ENCODE peak calls at places on chromosomes 12 and 14, in five cellular contexts. One of them, this sample, is unnamed.

GRCh38 chr12:61282790-61283575 is 977.2 kb upstream of the USP15 start:
- DNase-seq in CD8-positive, alpha-beta T cell: no peak
- DNase-seq in HEK293T: no peak
- DNase-seq in cardiac septum: no peak
- DNase-seq in NCI-H2081: no peak
- DNase-seq in this sample: no peak

GRCh38 chr12:122688291-122688690 is 14.9 kb downstream of the HCAR2 start:
- DNase-seq in CD8-positive, alpha-beta T cell: no peak
- DNase-seq in HEK293T: no peak
- DNase-seq in cardiac septum: no peak
- DNase-seq in NCI-H2081: no peak
- DNase-seq in this sample: no peak

GRCh38 chr14:49366416-49366815 is 219.8 kb downstream of the RPS29 start:
- DNase-seq in CD8-positive, alpha-beta T cell: no peak
- DNase-seq in HEK293T: no peak
- DNase-seq in cardiac septum: no peak
- DNase-seq in NCI-H2081: no peak
- DNase-seq in this sample: no peak

GRCh38 chr12:56358836-56359532 is 923 bp downstream of the STAT2 start:
- DNase-seq in CD8-positive, alpha-beta T cell: no peak
- DNase-seq in HEK293T: no peak
- DNase-seq in cardiac septum: no peak
- DNase-seq in NCI-H2081: no peak
- DNase-seq in this sample: peak

GRCh38 chr12:51512438-51512837 is 78.6 kb upstream of the SCN8A start:
- DNase-seq in CD8-positive, alpha-beta T cell: no peak
- DNase-seq in HEK293T: no peak
- DNase-seq in cardiac septum: no peak
- DNase-seq in NCI-H2081: no peak
- DNase-seq in this sample: no peak

GRCh38 chr12:109196332-109196731 is 79.9 kb downstream of the ACACB start:
- DNase-seq in CD8-positive, alpha-beta T cell: no peak
- DNase-seq in HEK293T: no peak
- DNase-seq in cardiac septum: no peak
- DNase-seq in NCI-H2081: no peak
- DNase-seq in this sample: no peak

GRCh38 chr14:104723651-104724406 is at the start of gene ADSS1:
- DNase-seq in CD8-positive, alpha-beta T cell: peak
- DNase-seq in HEK293T: peak
- DNase-seq in cardiac septum: peak
- DNase-seq in NCI-H2081: no peak
- DNase-seq in this sample: peak

GRCh38 chr14:77265187-77265515 is 5.9 kb downstream of the NGB start:
- DNase-seq in CD8-positive, alpha-beta T cell: no peak
- DNase-seq in HEK293T: no peak
- DNase-seq in cardiac septum: no peak
- DNase-seq in NCI-H2081: no peak
- DNase-seq in this sample: no peak

GRCh38 chr14:96280104-96280503 is 24.1 kb downstream of the BDKRB1 start:
- DNase-seq in CD8-positive, alpha-beta T cell: no peak
- DNase-seq in HEK293T: no peak
- DNase-seq in cardiac septum: no peak
- DNase-seq in NCI-H2081: no peak
- DNase-seq in this sample: no peak

GRCh38 chr14:55297611-55298323 is 26.5 kb downstream of the FBXO34 start:
- DNase-seq in CD8-positive, alpha-beta T cell: no peak
- DNase-seq in HEK293T: no peak
- DNase-seq in cardiac septum: no peak
- DNase-seq in NCI-H2081: no peak
- DNase-seq in this sample: no peak

GRCh38 chr12:6943719-6944380 is at the start of the genes C12orf57 and RNU7-1:
- DNase-seq in CD8-positive, alpha-beta T cell: peak
- DNase-seq in HEK293T: peak
- DNase-seq in cardiac septum: no peak
- DNase-seq in NCI-H2081: peak
- DNase-seq in this sample: peak

GRCh38 chr12:84079621-84080020 is 833.0 kb downstream of the SLC6A15 start:
- DNase-seq in CD8-positive, alpha-beta T cell: no peak
- DNase-seq in HEK293T: no peak
- DNase-seq in cardiac septum: no peak
- DNase-seq in NCI-H2081: no peak
- DNase-seq in this sample: no peak

GRCh38 chr14:103633391-103633790 is 4.4 kb downstream of the KLC1 start:
- DNase-seq in CD8-positive, alpha-beta T cell: no peak
- DNase-seq in HEK293T: no peak
- DNase-seq in cardiac septum: no peak
- DNase-seq in NCI-H2081: no peak
- DNase-seq in this sample: no peak

GRCh38 chr12:96419576-96420254 is 19.5 kb upstream of the CDK17 start:
- DNase-seq in CD8-positive, alpha-beta T cell: no peak
- DNase-seq in HEK293T: no peak
- DNase-seq in cardiac septum: no peak
- DNase-seq in NCI-H2081: no peak
- DNase-seq in this sample: no peak

GRCh38 chr14:78709795-78710569 is 539.8 kb downstream of the NRXN3 start:
- DNase-seq in CD8-positive, alpha-beta T cell: no peak
- DNase-seq in HEK293T: no peak
- DNase-seq in cardiac septum: no peak
- DNase-seq in NCI-H2081: no peak
- DNase-seq in this sample: no peak

GRCh38 chr12:46371718-46372130 is 849 bp downstream of the SLC38A2 start:
- DNase-seq in CD8-positive, alpha-beta T cell: peak
- DNase-seq in HEK293T: peak
- DNase-seq in cardiac septum: peak
- DNase-seq in NCI-H2081: peak
- DNase-seq in this sample: peak

GRCh38 chr14:36647827-36648753 is 13.6 kb upstream of the PAX9 start:
- DNase-seq in CD8-positive, alpha-beta T cell: no peak
- DNase-seq in HEK293T: no peak
- DNase-seq in cardiac septum: no peak
- DNase-seq in NCI-H2081: peak
- DNase-seq in this sample: peak

GRCh38 chr14:61280526-61281185 is 482 bp downstream of the TMEM30B start:
- DNase-seq in CD8-positive, alpha-beta T cell: peak
- DNase-seq in HEK293T: no peak
- DNase-seq in cardiac septum: peak
- DNase-seq in NCI-H2081: peak
- DNase-seq in this sample: no peak

GRCh38 chr14:30267141-30267540 is 291.8 kb upstream of the G2E3 start:
- DNase-seq in CD8-positive, alpha-beta T cell: no peak
- DNase-seq in HEK293T: no peak
- DNase-seq in cardiac septum: no peak
- DNase-seq in NCI-H2081: no peak
- DNase-seq in this sample: peak

GRCh38 chr14:59428581-59429012 is 36.6 kb downstream of the GPR135 start:
- DNase-seq in CD8-positive, alpha-beta T cell: no peak
- DNase-seq in HEK293T: no peak
- DNase-seq in cardiac septum: no peak
- DNase-seq in NCI-H2081: no peak
- DNase-seq in this sample: no peak

GRCh38 chr14:104802913-104803184 is 1.9 kb downstream of the ZBTB42 start:
- DNase-seq in CD8-positive, alpha-beta T cell: no peak
- DNase-seq in HEK293T: no peak
- DNase-seq in cardiac septum: no peak
- DNase-seq in NCI-H2081: no peak
- DNase-seq in this sample: no peak

GRCh38 chr14:103519837-103520212 is 2.8 kb downstream of the CKB start:
- DNase-seq in CD8-positive, alpha-beta T cell: no peak
- DNase-seq in HEK293T: no peak
- DNase-seq in cardiac septum: no peak
- DNase-seq in NCI-H2081: no peak
- DNase-seq in this sample: no peak

GRCh38 chr14:53520529-53520928 is 367.4 kb upstream of the DDHD1 start:
- DNase-seq in CD8-positive, alpha-beta T cell: no peak
- DNase-seq in HEK293T: no peak
- DNase-seq in cardiac septum: no peak
- DNase-seq in NCI-H2081: no peak
- DNase-seq in this sample: no peak

GRCh38 chr14:69763761-69764510 is 3.0 kb upstream of the SRSF5 start:
- DNase-seq in CD8-positive, alpha-beta T cell: no peak
- DNase-seq in HEK293T: no peak
- DNase-seq in cardiac septum: no peak
- DNase-seq in NCI-H2081: no peak
- DNase-seq in this sample: no peak

GRCh38 chr14:68195126-68195525 is 375.5 kb downstream of the RAD51B start:
- DNase-seq in CD8-positive, alpha-beta T cell: no peak
- DNase-seq in HEK293T: no peak
- DNase-seq in cardiac septum: no peak
- DNase-seq in NCI-H2081: peak
- DNase-seq in this sample: no peak

GRCh38 chr12:24421759-24422158 is 472.3 kb upstream of the SOX5 start:
- DNase-seq in CD8-positive, alpha-beta T cell: no peak
- DNase-seq in HEK293T: no peak
- DNase-seq in cardiac septum: no peak
- DNase-seq in NCI-H2081: no peak
- DNase-seq in this sample: no peak

GRCh38 chr12:12327802-12328201 is 22.2 kb downstream of the MANSC1 start:
- DNase-seq in CD8-positive, alpha-beta T cell: no peak
- DNase-seq in HEK293T: peak
- DNase-seq in cardiac septum: no peak
- DNase-seq in NCI-H2081: peak
- DNase-seq in this sample: peak

GRCh38 chr14:20327005-20327869 is 5.8 kb downstream of the CCNB1IP1 start:
- DNase-seq in CD8-positive, alpha-beta T cell: no peak
- DNase-seq in HEK293T: peak
- DNase-seq in cardiac septum: no peak
- DNase-seq in NCI-H2081: peak
- DNase-seq in this sample: peak

GRCh38 chr14:55333785-55334485 is 62.7 kb downstream of the FBXO34 start:
- DNase-seq in CD8-positive, alpha-beta T cell: no peak
- DNase-seq in HEK293T: no peak
- DNase-seq in cardiac septum: no peak
- DNase-seq in NCI-H2081: no peak
- DNase-seq in this sample: peak

GRCh38 chr12:29907486-29907885 is 123.7 kb upstream of the TMTC1 start:
- DNase-seq in CD8-positive, alpha-beta T cell: no peak
- DNase-seq in HEK293T: no peak
- DNase-seq in cardiac septum: no peak
- DNase-seq in NCI-H2081: no peak
- DNase-seq in this sample: peak

GRCh38 chr14:101221549-101222160 is 318.1 kb upstream of the RTL1 start:
- DNase-seq in CD8-positive, alpha-beta T cell: peak
- DNase-seq in HEK293T: no peak
- DNase-seq in cardiac septum: no peak
- DNase-seq in NCI-H2081: no peak
- DNase-seq in this sample: no peak

GRCh38 chr14:68711551-68712437 is 81.1 kb downstream of the ZFP36L1 start:
- DNase-seq in CD8-positive, alpha-beta T cell: no peak
- DNase-seq in HEK293T: no peak
- DNase-seq in cardiac septum: no peak
- DNase-seq in NCI-H2081: no peak
- DNase-seq in this sample: no peak

GRCh38 chr12:41663487-41664258 is 475.6 kb downstream of the PDZRN4 start:
- DNase-seq in CD8-positive, alpha-beta T cell: no peak
- DNase-seq in HEK293T: peak
- DNase-seq in cardiac septum: no peak
- DNase-seq in NCI-H2081: peak
- DNase-seq in this sample: no peak

GRCh38 chr12:67364228-67364627 is 95.1 kb downstream of the CAND1 start:
- DNase-seq in CD8-positive, alpha-beta T cell: no peak
- DNase-seq in HEK293T: no peak
- DNase-seq in cardiac septum: no peak
- DNase-seq in NCI-H2081: no peak
- DNase-seq in this sample: peak

GRCh38 chr14:34030864-34031263 is 80.0 kb upstream of the EGLN3 start:
- DNase-seq in CD8-positive, alpha-beta T cell: no peak
- DNase-seq in HEK293T: no peak
- DNase-seq in cardiac septum: no peak
- DNase-seq in NCI-H2081: no peak
- DNase-seq in this sample: peak

GRCh38 chr14:51726166-51726899 is 74.6 kb downstream of the FRMD6 start:
- DNase-seq in CD8-positive, alpha-beta T cell: no peak
- DNase-seq in HEK293T: no peak
- DNase-seq in cardiac septum: no peak
- DNase-seq in NCI-H2081: no peak
- DNase-seq in this sample: no peak

This sample was measured in RPMI7951.